ENCODE peak calls at places on chromosomes 16 and 17, in four cellular contexts. P is fibroblast of the aortic adventitia, M is activated B cell treated with CpG ODN at 0.5 μM for 24 hours, K is GM23338. C is an unnamed sample.

GRCh38 chr16:67562918-67563707 is 787 bp downstream of the CTCF start:
- DNase-seq in P (peak; percentile 32), M (peak; percentile 72), K (peak; percentile 74), C (no peak)

GRCh38 chr16:19804538-19805323 is 79.9 kb downstream of the GPRC5B start:
- DNase-seq in P (no peak), M (no peak), K (peak; percentile 87), C (no peak)

GRCh38 chr17:10034719-10035475 is 129.8 kb upstream of the RCVRN start:
- DNase-seq in P (no peak), M (no peak), K (no peak), C (no peak)

GRCh38 chr16:85104821-85105391 is 7.4 kb downstream of the CIBAR2 start:
- DNase-seq in P (no peak), M (no peak), K (no peak), C (no peak)

GRCh38 chr16:68756250-68757051 is 19.4 kb downstream of the CDH1 start:
- DNase-seq in P (peak; percentile 17), M (peak; percentile 40), K (no peak), C (no peak)

GRCh38 chr16:4182581-4183257 is 59.2 kb downstream of the SRL start:
- DNase-seq in P (no peak), M (no peak), K (no peak), C (no peak)

GRCh38 chr16:29694384-29695195 is 15.6 kb downstream of the QPRT start:
- DNase-seq in P (no peak), M (no peak), K (no peak), C (no peak)

GRCh38 chr17:68294196-68294555 is 2.9 kb downstream of the ARSG start:
- DNase-seq in P (no peak), M (no peak), K (peak; percentile 72), C (no peak)

GRCh38 chr17:8122923-8123694 is 797 bp downstream of the HES7 start:
- DNase-seq in P (peak; percentile 34), M (peak; percentile 37), K (peak; percentile 44), C (no peak)

GRCh38 chr17:77076046-77076882 is 64.5 kb upstream of the SEC14L1 start:
- DNase-seq in P (no peak), M (no peak), K (no peak), C (no peak)

GRCh38 chr16:57042157-57043111 is 49.9 kb upstream of the CPNE2 start:
- DNase-seq in P (no peak), M (peak; percentile 73), K (no peak), C (no peak)

GRCh38 chr16:81869326-81869725 is 90.2 kb downstream of the PLCG2 start:
- DNase-seq in P (no peak), M (no peak), K (no peak), C (no peak)

GRCh38 chr16:17070882-17071592 is 399.7 kb downstream of the XYLT1 start:
- DNase-seq in P (no peak), M (peak; percentile 67), K (peak; percentile 79), C (no peak)

GRCh38 chr16:10922328-10923145 is 19.7 kb downstream of the DEXI start:
- DNase-seq in P (peak; percentile 30), M (no peak), K (no peak), C (no peak)

GRCh38 chr16:55018881-55019280 is 88.2 kb downstream of the IRX5 start:
- DNase-seq in P (no peak), M (no peak), K (no peak), C (no peak)

GRCh38 chr17:10513284-10514067 is 4.9 kb downstream of the MYH1 start:
- DNase-seq in P (peak; percentile 55), M (no peak), K (peak; percentile 1), C (no peak)

GRCh38 chr16:87192418-87193073 is 124.6 kb downstream of the C16orf95 start:
- DNase-seq in P (no peak), M (no peak), K (no peak), C (no peak)

GRCh38 chr17:35725917-35726608 is 5.4 kb upstream of the RASL10B start:
- DNase-seq in P (no peak), M (no peak), K (no peak), C (no peak)

GRCh38 chr17:77349976-77350830 is 209.4 kb downstream of the SEC14L1 start:
- DNase-seq in P (peak; percentile 77), M (no peak), K (no peak), C (no peak)

GRCh38 chr16:66427871-66428681 is 981 bp downstream of the BEAN1 start:
- DNase-seq in P (no peak), M (no peak), K (peak; percentile 57), C (no peak)

GRCh38 chr17:5097101-5097834 is 14.4 kb downstream of the ZNF232 start:
- DNase-seq in P (no peak), M (peak; percentile 60), K (peak; percentile 98), C (peak; percentile 64)

GRCh38 chr17:81193470-81194224 is 27.6 kb upstream of the AATK start:
- DNase-seq in P (peak; percentile 15), M (no peak), K (no peak), C (no peak)

GRCh38 chr16:29719063-29719462 is 26.7 kb downstream of the C16orf54 start:
- DNase-seq in P (no peak), M (no peak), K (peak; percentile 24), C (no peak)

GRCh38 chr17:76200354-76200753 is 39.9 kb downstream of the RNF157 start:
- DNase-seq in P (no peak), M (no peak), K (no peak), C (no peak)

GRCh38 chr16:57380671-57381462 is 8.6 kb downstream of the CX3CL1 start:
- DNase-seq in P (no peak), M (no peak), K (no peak), C (no peak)

GRCh38 chr16:12159028-12159427 is 182.5 kb downstream of the SNX29 start:
- DNase-seq in P (peak; percentile 61), M (no peak), K (no peak), C (no peak)

GRCh38 chr17:68910256-68910705 is 44.9 kb downstream of the ABCA8 start:
- DNase-seq in P (peak; percentile 46), M (no peak), K (peak; percentile 5), C (no peak)

GRCh38 chr16:65071371-65072311 is 50.2 kb downstream of the CDH11 start:
- DNase-seq in P (peak; percentile 58), M (no peak), K (no peak), C (no peak)

GRCh38 chr17:17051791-17052461 is 9.7 kb downstream of the MPRIP start:
- DNase-seq in P (no peak), M (peak; percentile 12), K (no peak), C (no peak)

GRCh38 chr17:20116683-20117309 is 107.6 kb downstream of the SPECC1 start:
- DNase-seq in P (peak; percentile 65), M (peak; percentile 20), K (peak; percentile 89), C (no peak)
- TF ChIP-seq CTCF in P (peak; percentile 65), M (peak; percentile 46), K (peak; percentile 58), C (peak; percentile 47)

GRCh38 chr17:2337152-2337810 is at the start of gene SGSM2:
- DNase-seq in P (peak; percentile 16), M (peak; percentile 62), K (peak; percentile 51), C (peak; percentile 82)

GRCh38 chr17:2337811-2338657 is 733 bp downstream of the SGSM2 start:
- DNase-seq in P (peak; percentile 31), M (peak; percentile 69), K (peak; percentile 77), C (peak; percentile 66)

GRCh38 chr17:2331303-2331702 is 5.0 kb downstream of the TSR1 start:
- DNase-seq in P (no peak), M (no peak), K (no peak), C (no peak)

GRCh38 chr17:2335726-2336214 is 487 bp downstream of the TSR1 start:
- DNase-seq in P (no peak), M (no peak), K (peak; percentile 62), C (no peak)

GRCh38 chr17:2336215-2337151 is at the start of gene TSR1:
- DNase-seq in P (peak; percentile 87), M (peak; percentile 85), K (peak; percentile 95), C (peak; percentile 97)
- TF ChIP-seq CTCF in P (peak; percentile 14), M (no peak), K (no peak), C (peak; percentile 24)

GRCh38 chr16:89297870-89298545 is 80.5 kb downstream of the ZNF778 start:
- DNase-seq in P (no peak), M (no peak), K (no peak), C (no peak)

GRCh38 chr16:89297156-89297869 is 79.8 kb downstream of the ZNF778 start:
- DNase-seq in P (peak; percentile 16), M (no peak), K (peak; percentile 39), C (no peak)

GRCh38 chr16:89300976-89301360 is 83.5 kb downstream of the ZNF778 start:
- DNase-seq in P (no peak), M (no peak), K (no peak), C (no peak)

GRCh38 chr16:89298826-89299225 is 81.3 kb downstream of the ZNF778 start:
- DNase-seq in P (no peak), M (no peak), K (peak; percentile 10), C (no peak)

GRCh38 chr16:89300311-89300975 is 82.9 kb downstream of the ZNF778 start:
- DNase-seq in P (peak; percentile 80), M (no peak), K (no peak), C (no peak)
- TF ChIP-seq CTCF in P (no peak), M (no peak), K (no peak), C (no peak)

GRCh38 chr16:27445502-27446175 is 43.7 kb downstream of the IL21R start:
- DNase-seq in P (no peak), M (no peak), K (no peak), C (no peak)
- TF ChIP-seq CTCF in P (no peak), M (no peak), K (peak; percentile 25), C (no peak)

GRCh38 chr17:1872976-1873375 is 43.2 kb downstream of the RPA1 start:
- DNase-seq in P (no peak), M (no peak), K (no peak), C (no peak)
- TF ChIP-seq CTCF in P (no peak), M (no peak), K (no peak), C (no peak)

GRCh38 chr16:2473999-2474876 is 689 bp upstream of the TBC1D24 start:
- DNase-seq in P (no peak), M (peak; percentile 56), K (peak; percentile 46), C (no peak)
- TF ChIP-seq CTCF in P (no peak), M (no peak), K (no peak), C (peak; percentile 33)

DNA sequence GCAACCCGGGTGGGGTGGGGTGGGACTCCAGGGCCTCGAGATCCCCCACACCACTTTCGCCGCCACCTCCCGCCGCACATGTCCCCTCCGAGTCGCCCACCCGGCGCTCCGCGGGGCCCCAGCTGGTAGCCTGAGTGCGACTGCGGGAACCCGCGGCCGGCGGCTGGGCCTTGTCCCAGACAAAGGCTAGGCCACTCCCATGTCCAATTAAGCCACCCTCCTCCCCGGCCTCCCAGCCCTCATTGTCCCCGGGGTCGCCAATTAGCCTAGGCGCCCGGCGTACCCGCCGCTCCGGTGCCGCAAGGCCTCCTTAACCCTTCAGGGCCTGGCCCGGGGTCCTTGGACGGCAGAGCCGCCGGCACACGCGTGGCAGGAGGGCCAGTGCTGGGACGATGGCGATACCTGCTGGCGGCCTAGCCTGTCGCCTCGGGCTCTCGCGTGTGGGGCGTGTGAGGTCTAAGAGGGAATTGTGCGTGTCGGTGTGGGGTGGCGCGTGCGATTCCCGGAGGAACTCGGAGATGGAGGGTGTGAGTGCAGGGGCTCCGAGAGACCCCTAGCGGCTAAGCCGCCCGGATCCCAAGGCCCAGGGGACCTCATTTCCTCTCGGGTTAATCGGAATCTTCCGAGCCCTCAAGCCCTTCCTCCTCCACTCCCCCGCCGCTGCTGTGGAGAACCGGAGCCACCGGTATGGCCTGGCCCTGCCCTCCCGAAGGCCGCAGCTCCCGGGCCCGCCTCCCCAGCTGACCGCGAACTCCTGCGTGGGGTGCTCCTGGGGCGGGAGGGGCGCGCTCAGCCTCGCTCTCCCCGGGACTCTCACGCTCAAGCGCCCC is 11.7 kb downstream of the TBX2 start:
- DNase-seq in P (peak; percentile 44), M (no peak), K (peak; percentile 70), C (peak; percentile 38)
- TF ChIP-seq CTCF in P (peak; percentile 14), M (no peak), K (peak; percentile 40), C (no peak)

C was measured in D721Med.